ENCODE peak calls at places on chromosomes 16 and 17, in seven cellular contexts. W is adrenal gland; N is psoas muscle; G is CD4-positive, CD25-positive, alpha-beta regulatory T cell; R is right cardiac atrium; V is PC-3; Z is CD8-positive, alpha-beta memory T cell. D is an unnamed sample. For H3K4me1, the result is how much of the 10 kb centered on the place peaks cover.

GRCh38 chr16:80403871-80404270 is 136.9 kb upstream of the DYNLRB2 start:
- DNase-seq in Z (no peak), N (no peak), G (no peak), R (no peak), W (no peak), V (no peak), D (no peak)

GRCh38 chr17:19724501-19725420 is 8.4 kb upstream of the SLC47A2 start:
- DNase-seq in V (no peak), Z (peak), N (peak), G (peak), R (peak), W (peak), D (no peak)

GRCh38 chr17:5437721-5438317 is 1.1 kb downstream of the C1QBP start:
- DNase-seq in W (no peak), N (no peak), R (no peak), Z (no peak), V (peak), G (no peak), D (no peak)

GRCh38 chr17:79677646-79678045 is 53.1 kb upstream of the ENPP7 start:
- DNase-seq in N (no peak), Z (no peak), V (no peak), W (no peak), R (no peak), G (no peak), D (no peak)

GRCh38 chr16:29986231-29986630 is 9.2 kb downstream of the HIRIP3 start:
- DNase-seq in V (no peak), N (no peak), G (no peak), Z (no peak), R (peak), W (no peak), D (no peak)

GRCh38 chr17:61669522-61669921 is 78.5 kb upstream of the NACA2 start:
- DNase-seq in G (no peak), V (no peak), N (no peak), W (no peak), R (no peak), Z (no peak), D (no peak)

GRCh38 chr16:49503242-49504022 is 129.8 kb downstream of the C16orf78 start:
- DNase-seq in N (peak), V (no peak), G (no peak), Z (no peak), R (no peak), W (no peak), D (no peak)

GRCh38 chr17:39209317-39210092 is 9.4 kb downstream of the RPL19 start:
- DNase-seq in V (no peak), N (peak), R (peak), G (peak), Z (peak), W (peak), D (peak)

GRCh38 chr17:42403150-42403549 is 14.9 kb upstream of the STAT3 start:
- DNase-seq in V (no peak), G (no peak), W (no peak), Z (no peak), R (no peak), N (no peak), D (peak)

GRCh38 chr16:29014561-29015029 is 29.7 kb downstream of the LAT start:
- DNase-seq in V (no peak), N (no peak), Z (no peak), W (no peak), G (no peak), R (no peak), D (no peak)

GRCh38 chr16:4272114-4272954 is 489 bp downstream of the TFAP4 start:
- DNase-seq in V (peak), Z (peak), G (peak), W (peak), R (no peak), N (peak), D (peak)

GRCh38 chr17:9402590-9403199 is 172.9 kb downstream of the STX8 start:
- DNase-seq in R (no peak), G (no peak), W (no peak), Z (no peak), N (no peak), V (peak), D (peak)

GRCh38 chr17:83036666-83037065 is 42.7 kb upstream of the METRNL start:
- DNase-seq in N (no peak), Z (no peak), W (no peak), V (no peak), G (no peak), R (no peak), D (no peak)

GRCh38 chr16:57347858-57348257 is 10.7 kb upstream of the CCL22 start:
- DNase-seq in V (no peak), W (no peak), Z (no peak), N (no peak), G (no peak), R (no peak), D (no peak)

GRCh38 chr16:75261590-75262078 is 10.2 kb upstream of the BCAR1 start:
- DNase-seq in W (no peak), N (no peak), R (peak), G (no peak), V (no peak), Z (no peak), D (no peak)

GRCh38 chr17:2189231-2189630 is 114.4 kb downstream of the SMG6 start:
- DNase-seq in Z (no peak), R (peak), W (no peak), N (no peak), V (no peak), G (no peak), D (no peak)

GRCh38 chr17:6779411-6779810 is 3.4 kb downstream of the FBXO39 start:
- DNase-seq in N (no peak), Z (no peak), R (no peak), W (no peak), V (no peak), G (no peak), D (no peak)

GRCh38 chr17:81498953-81499600 is 13.5 kb downstream of the ACTG1 start:
- DNase-seq in V (no peak), N (no peak), G (no peak), W (no peak), R (peak), Z (no peak), D (no peak)

GRCh38 chr17:51427259-51428255 is 167.2 kb downstream of the UTP18 start:
- DNase-seq in G (peak), V (no peak), Z (peak), R (no peak), N (no peak), W (no peak), D (no peak)

GRCh38 chr16:502179-502943 is 25.2 kb upstream of the CAPN15 start:
- DNase-seq in V (no peak), Z (no peak), N (no peak), W (peak), R (peak), G (no peak), D (no peak)

GRCh38 chr17:18967806-18968744 is 16.1 kb downstream of the SLC5A10 start:
- DNase-seq in Z (no peak), W (no peak), G (no peak), R (no peak), N (no peak), V (peak), D (no peak)

GRCh38 chr17:10233157-10233556 is 34.8 kb upstream of the GAS7 start:
- DNase-seq in W (no peak), N (no peak), Z (no peak), V (no peak), R (no peak), G (no peak), D (no peak)

GRCh38 chr17:40553694-40554534 is 11.4 kb downstream of the CCR7 start:
- DNase-seq in V (no peak), W (peak), Z (no peak), R (peak), N (peak), G (no peak), D (peak)

GRCh38 chr17:41710472-41711090 is 1.6 kb upstream of the GAST start:
- DNase-seq in W (peak), N (no peak), Z (no peak), V (peak), G (no peak), R (no peak), D (no peak)

GRCh38 chr16:29994613-29995329 is 646 bp downstream of the HIRIP3 start:
- DNase-seq in V (peak), W (peak), N (no peak), G (no peak), Z (peak), R (peak), D (no peak)

GRCh38 chr16:23141959-23142740 is 7.1 kb downstream of the USP31 start:
- DNase-seq in V (no peak), N (no peak), G (no peak), Z (no peak), W (no peak), R (peak), D (no peak)

GRCh38 chr17:59353936-59354755 is 22.7 kb downstream of the YPEL2 start:
- DNase-seq in G (no peak), R (no peak), V (no peak), N (no peak), Z (no peak), W (no peak), D (no peak)

GRCh38 chr17:82241183-82241925 is 12.5 kb downstream of the SLC16A3 start:
- DNase-seq in R (peak), Z (no peak), V (peak), N (peak), G (no peak), W (peak), D (no peak)

GRCh38 chr17:81517339-81518112 is 4.9 kb upstream of the ACTG1 start:
- DNase-seq in G (no peak), N (peak), W (no peak), V (no peak), R (peak), Z (no peak), D (peak)

GRCh38 chr16:90046122-90046970 is 27.1 kb upstream of the DBNDD1 start:
- DNase-seq in V (no peak), G (no peak), R (no peak), Z (no peak), N (peak), W (peak), D (no peak)

GRCh38 chr17:78951967-78952551 is 26.9 kb upstream of the TIMP2 start:
- DNase-seq in V (no peak), R (no peak), Z (no peak), N (no peak), W (no peak), G (no peak), D (no peak)

GRCh38 chr16:88686439-88687253 is at the start of gene SNAI3:
- DNase-seq in R (peak), V (peak), G (peak), Z (peak), N (peak), W (peak), D (peak)

GRCh38 chr17:39661744-39662541 is 3.2 kb upstream of the TCAP start:
- DNase-seq in N (no peak), G (no peak), R (peak), V (no peak), W (no peak), Z (no peak), D (no peak)

GRCh38 chr17:75822119-75822799 is 21.9 kb downstream of the UNC13D start:
- DNase-seq in W (peak), V (no peak), G (no peak), R (peak), Z (no peak), N (no peak), D (peak)

GRCh38 chr16:80974649-80975376 is 31.9 kb downstream of the CMC2 start:
- DNase-seq in G (no peak), W (no peak), V (peak), R (no peak), N (no peak), Z (no peak), D (peak)

GRCh38 chr17:47304191-47304590 is 19.6 kb upstream of the EFCAB13 start:
- DNase-seq in Z (no peak), V (no peak), R (no peak), N (no peak), G (no peak), W (no peak), D (no peak)
- H3K27ac ChIP-seq in Z (no peak), V (no peak), R (no peak), N (no peak), G (no peak), W (no peak), D (no peak)

GRCh38 chr16:86625029-86625428 is 46.7 kb downstream of the FOXL1 start:
- DNase-seq in R (no peak), Z (no peak), V (no peak), G (no peak), W (no peak), N (no peak), D (no peak)
- H3K4me1 ChIP-seq in R (under half), Z (under half), V (under half), G (under half), W (under half), N (under half), D (under half)

GRCh38 chr17:50165867-50166517 is at the start of gene SGCA:
- DNase-seq in V (no peak), W (no peak), Z (no peak), R (peak), G (no peak), N (peak), D (no peak)
- H3K27ac ChIP-seq in V (no peak), W (no peak), Z (no peak), R (peak), G (no peak), N (peak), D (no peak)

DNA sequence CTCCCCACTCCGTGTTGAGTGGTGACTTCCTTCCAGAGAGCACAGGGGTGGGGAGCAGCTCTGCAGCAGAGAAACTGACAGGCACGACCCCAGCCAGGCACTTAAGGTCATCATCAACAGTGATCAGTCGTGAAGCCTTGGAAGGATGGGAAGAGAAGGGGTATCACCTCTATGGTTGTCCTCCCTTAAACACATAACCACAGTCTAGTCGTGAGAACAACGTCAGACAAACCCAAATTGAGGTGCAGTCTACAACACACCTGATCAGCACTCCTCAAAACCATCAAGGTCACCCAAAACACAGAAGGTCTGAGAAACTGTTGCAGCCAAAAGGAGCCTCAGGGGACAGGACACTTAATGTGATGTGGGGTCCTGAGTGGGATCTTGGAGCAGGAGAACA is 68.3 kb downstream of the MPRIP start:
- DNase-seq in N (no peak), Z (no peak), V (no peak), G (no peak), R (no peak), W (no peak), D (no peak)
- H3K4me1 ChIP-seq in N (half or more), Z (half or more), V (under half), G (under half), R (half or more), W (half or more), D (under half)

GRCh38 chr16:58460219-58460610 is 39.7 kb upstream of the NDRG4 start:
- DNase-seq in G (no peak), W (no peak), N (no peak), Z (no peak), R (no peak), V (no peak), D (no peak)

GRCh38 chr16:58459344-58460218 is 40.4 kb upstream of the NDRG4 start:
- DNase-seq in Z (no peak), N (no peak), V (peak), G (no peak), W (peak), R (no peak), D (no peak)

GRCh38 chr16:58461056-58461455 is 38.9 kb upstream of the NDRG4 start:
- DNase-seq in Z (no peak), W (peak), N (no peak), G (no peak), V (peak), R (no peak), D (no peak)

GRCh38 chr16:58456193-58456592 is 43.8 kb upstream of the NDRG4 start:
- DNase-seq in R (no peak), V (no peak), N (no peak), G (no peak), Z (no peak), W (no peak), D (no peak)

GRCh38 chr16:58458634-58459343 is 41.2 kb upstream of the NDRG4 start:
- DNase-seq in Z (no peak), N (no peak), R (no peak), W (no peak), G (no peak), V (peak), D (no peak)
- H3K27ac ChIP-seq in Z (no peak), N (no peak), R (no peak), W (peak), G (no peak), V (peak), D (no peak)

DNA sequence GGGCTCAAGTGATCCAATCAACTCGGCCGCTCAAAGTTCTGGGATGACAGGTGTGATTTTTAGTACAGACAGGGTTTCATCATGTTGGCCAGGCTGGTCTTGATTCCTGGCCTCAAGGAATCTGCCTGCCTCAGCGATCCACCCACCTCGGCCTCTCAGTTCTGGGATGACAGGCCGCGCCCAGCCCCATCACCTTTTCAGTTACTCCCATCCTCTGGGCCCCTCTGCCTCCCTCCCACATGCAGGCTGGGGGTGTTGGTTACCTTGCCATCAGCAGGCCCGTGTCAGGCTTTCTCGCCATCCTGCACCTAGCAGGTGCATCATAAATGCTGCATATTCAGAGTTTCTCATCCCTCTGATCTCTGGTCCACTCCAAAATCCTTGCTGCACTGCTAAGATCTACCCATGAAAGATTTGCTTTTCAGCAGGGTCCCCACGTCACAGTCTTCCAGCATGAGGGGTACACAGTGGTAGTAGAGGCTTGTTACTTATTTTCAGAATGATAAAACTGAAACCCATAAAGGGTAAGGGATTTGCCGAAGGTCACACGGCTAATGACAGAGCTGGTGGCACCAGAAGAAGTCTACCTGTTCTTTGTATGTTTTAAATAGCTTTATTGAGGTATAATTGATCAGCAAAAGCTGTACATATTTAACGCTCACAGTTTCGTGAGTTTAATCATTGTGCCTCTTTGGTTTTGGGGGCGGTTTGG is 16.6 kb downstream of the PMM2 start:
- DNase-seq in N (no peak), W (no peak), G (no peak), Z (no peak), V (no peak), R (no peak), D (no peak)
- H3K4me1 ChIP-seq in N (under half), W (under half), G (under half), Z (under half), V (under half), R (under half), D (under half)